ENCODE peak calls at places on chromosome X, in six cellular contexts. One of them, this sample, is unnamed.

GRCh38 chrX:75746891-75747639 is 38.0 kb downstream of the MAGEE2 start:
- DNase-seq in ascending aorta: no peak
- DNase-seq in upper lobe of left lung: peak
- DNase-seq in mammary epithelial cell: no peak
- DNase-seq in AG09309: no peak
- DNase-seq in ovary: peak
- DNase-seq in this sample: peak

GRCh38 chrX:115898382-115899001 is 272.1 kb upstream of the AGTR2 start:
- DNase-seq in ovary: peak
- DNase-seq in mammary epithelial cell: peak
- DNase-seq in ascending aorta: no peak
- DNase-seq in upper lobe of left lung: no peak
- DNase-seq in AG09309: no peak
- DNase-seq in this sample: no peak

GRCh38 chrX:52934704-52935468 is 23.4 kb downstream of the FAM156A start:
- DNase-seq in ascending aorta: peak
- DNase-seq in ovary: peak
- DNase-seq in mammary epithelial cell: peak
- DNase-seq in upper lobe of left lung: peak
- DNase-seq in AG09309: peak
- DNase-seq in this sample: peak

GRCh38 chrX:21374994-21375794 is 976 bp downstream of the CNKSR2 start:
- DNase-seq in AG09309: no peak
- DNase-seq in mammary epithelial cell: no peak
- DNase-seq in upper lobe of left lung: peak
- DNase-seq in ovary: no peak
- DNase-seq in ascending aorta: no peak
- DNase-seq in this sample: peak

GRCh38 chrX:130282151-130282550 is 13.5 kb upstream of the ZNF280C start:
- DNase-seq in AG09309: no peak
- DNase-seq in mammary epithelial cell: no peak
- DNase-seq in ovary: no peak
- DNase-seq in upper lobe of left lung: no peak
- DNase-seq in ascending aorta: no peak
- DNase-seq in this sample: no peak

GRCh38 chrX:52865328-52865980 is 2.4 kb downstream of the XAGE3 start:
- DNase-seq in upper lobe of left lung: no peak
- DNase-seq in ovary: no peak
- DNase-seq in mammary epithelial cell: no peak
- DNase-seq in AG09309: no peak
- DNase-seq in ascending aorta: no peak
- DNase-seq in this sample: no peak

GRCh38 chrX:33307954-33308353 is 96.6 kb upstream of the DMD start:
- DNase-seq in ovary: no peak
- DNase-seq in AG09309: no peak
- DNase-seq in ascending aorta: no peak
- DNase-seq in mammary epithelial cell: peak
- DNase-seq in upper lobe of left lung: no peak
- DNase-seq in this sample: no peak

GRCh38 chrX:133005038-133005437 is 46.6 kb upstream of the HS6ST2 start:
- DNase-seq in AG09309: no peak
- DNase-seq in ovary: no peak
- DNase-seq in mammary epithelial cell: peak
- DNase-seq in upper lobe of left lung: no peak
- DNase-seq in ascending aorta: no peak
- DNase-seq in this sample: peak

GRCh38 chrX:38882894-38883620 is 81.8 kb downstream of the MID1IP1 start:
- DNase-seq in upper lobe of left lung: no peak
- DNase-seq in AG09309: peak
- DNase-seq in ascending aorta: peak
- DNase-seq in ovary: no peak
- DNase-seq in mammary epithelial cell: peak
- DNase-seq in this sample: no peak

GRCh38 chrX:23871905-23872546 is 35.7 kb downstream of the APOO start:
- DNase-seq in upper lobe of left lung: no peak
- DNase-seq in AG09309: no peak
- DNase-seq in ascending aorta: no peak
- DNase-seq in mammary epithelial cell: no peak
- DNase-seq in ovary: no peak
- DNase-seq in this sample: no peak

GRCh38 chrX:135528756-135529155 is 8.3 kb downstream of the INTS6L start:
- DNase-seq in ascending aorta: no peak
- DNase-seq in upper lobe of left lung: no peak
- DNase-seq in ovary: no peak
- DNase-seq in AG09309: no peak
- DNase-seq in mammary epithelial cell: no peak
- DNase-seq in this sample: no peak

GRCh38 chrX:96140796-96141195 is 543.8 kb upstream of the DIAPH2 start:
- DNase-seq in upper lobe of left lung: no peak
- DNase-seq in ovary: no peak
- DNase-seq in mammary epithelial cell: no peak
- DNase-seq in AG09309: no peak
- DNase-seq in ascending aorta: no peak
- DNase-seq in this sample: no peak

GRCh38 chrX:10582945-10583344 is 37.4 kb downstream of the MID1 start:
- DNase-seq in mammary epithelial cell: no peak
- DNase-seq in AG09309: no peak
- DNase-seq in ovary: no peak
- DNase-seq in ascending aorta: no peak
- DNase-seq in upper lobe of left lung: no peak
- DNase-seq in this sample: no peak

GRCh38 chrX:320126-320783 is 1.7 kb upstream of the GTPBP6 start:
- DNase-seq in upper lobe of left lung: no peak
- DNase-seq in ovary: no peak
- DNase-seq in mammary epithelial cell: peak
- DNase-seq in ascending aorta: peak
- DNase-seq in AG09309: no peak
- DNase-seq in this sample: no peak

GRCh38 chrX:153417637-153418036 is 6.4 kb downstream of the ZFP92 start:
- DNase-seq in AG09309: no peak
- DNase-seq in mammary epithelial cell: no peak
- DNase-seq in ovary: no peak
- DNase-seq in upper lobe of left lung: no peak
- DNase-seq in ascending aorta: no peak
- DNase-seq in this sample: no peak

GRCh38 chrX:69748055-69748454 is 132.1 kb downstream of the EDA start:
- DNase-seq in ascending aorta: no peak
- DNase-seq in mammary epithelial cell: no peak
- DNase-seq in upper lobe of left lung: no peak
- DNase-seq in AG09309: no peak
- DNase-seq in ovary: no peak
- DNase-seq in this sample: no peak

GRCh38 chrX:136268051-136269048 is 17.1 kb upstream of the MAP7D3 start:
- DNase-seq in ascending aorta: no peak
- DNase-seq in AG09309: no peak
- DNase-seq in ovary: no peak
- DNase-seq in mammary epithelial cell: no peak
- DNase-seq in upper lobe of left lung: no peak
- DNase-seq in this sample: no peak

GRCh38 chrX:11791090-11791489 is 33.1 kb downstream of the MSL3 start:
- DNase-seq in AG09309: no peak
- DNase-seq in upper lobe of left lung: no peak
- DNase-seq in mammary epithelial cell: no peak
- DNase-seq in ascending aorta: no peak
- DNase-seq in ovary: no peak
- DNase-seq in this sample: no peak

GRCh38 chrX:106397788-106398538 is 213.8 kb upstream of the RADX start:
- DNase-seq in upper lobe of left lung: no peak
- DNase-seq in AG09309: no peak
- DNase-seq in ascending aorta: no peak
- DNase-seq in ovary: no peak
- DNase-seq in mammary epithelial cell: peak
- DNase-seq in this sample: no peak

GRCh38 chrX:132219343-132219768 is at the start of gene RAP2C:
- DNase-seq in ascending aorta: peak
- DNase-seq in upper lobe of left lung: peak
- DNase-seq in ovary: peak
- DNase-seq in mammary epithelial cell: peak
- DNase-seq in AG09309: peak
- DNase-seq in this sample: peak

GRCh38 chrX:15425024-15425423 is 40.8 kb upstream of the VEGFD start:
- DNase-seq in ovary: no peak
- DNase-seq in AG09309: no peak
- DNase-seq in mammary epithelial cell: peak
- DNase-seq in upper lobe of left lung: no peak
- DNase-seq in ascending aorta: no peak
- DNase-seq in this sample: no peak

GRCh38 chrX:19912-20571 is 261.1 kb upstream of the PLCXD1 start:
- DNase-seq in AG09309: no peak
- DNase-seq in upper lobe of left lung: no peak
- DNase-seq in ovary: no peak
- DNase-seq in ascending aorta: no peak
- DNase-seq in mammary epithelial cell: no peak
- DNase-seq in this sample: no peak

GRCh38 chrX:2705036-2705435 is 13.9 kb downstream of the CD99 start:
- DNase-seq in ovary: no peak
- DNase-seq in mammary epithelial cell: no peak
- DNase-seq in AG09309: no peak
- DNase-seq in ascending aorta: no peak
- DNase-seq in upper lobe of left lung: no peak
- DNase-seq in this sample: no peak

GRCh38 chrX:103886624-103887023 is 54.6 kb upstream of the RAB9B start:
- DNase-seq in upper lobe of left lung: no peak
- DNase-seq in mammary epithelial cell: no peak
- DNase-seq in ovary: no peak
- DNase-seq in AG09309: no peak
- DNase-seq in ascending aorta: no peak
- DNase-seq in this sample: no peak
- TF ChIP-seq CTCF in upper lobe of left lung: no peak
- TF ChIP-seq CTCF in mammary epithelial cell: no peak
- TF ChIP-seq CTCF in ovary: no peak
- TF ChIP-seq CTCF in AG09309: no peak
- TF ChIP-seq CTCF in ascending aorta: no peak
- TF ChIP-seq CTCF in this sample: no peak

DNA sequence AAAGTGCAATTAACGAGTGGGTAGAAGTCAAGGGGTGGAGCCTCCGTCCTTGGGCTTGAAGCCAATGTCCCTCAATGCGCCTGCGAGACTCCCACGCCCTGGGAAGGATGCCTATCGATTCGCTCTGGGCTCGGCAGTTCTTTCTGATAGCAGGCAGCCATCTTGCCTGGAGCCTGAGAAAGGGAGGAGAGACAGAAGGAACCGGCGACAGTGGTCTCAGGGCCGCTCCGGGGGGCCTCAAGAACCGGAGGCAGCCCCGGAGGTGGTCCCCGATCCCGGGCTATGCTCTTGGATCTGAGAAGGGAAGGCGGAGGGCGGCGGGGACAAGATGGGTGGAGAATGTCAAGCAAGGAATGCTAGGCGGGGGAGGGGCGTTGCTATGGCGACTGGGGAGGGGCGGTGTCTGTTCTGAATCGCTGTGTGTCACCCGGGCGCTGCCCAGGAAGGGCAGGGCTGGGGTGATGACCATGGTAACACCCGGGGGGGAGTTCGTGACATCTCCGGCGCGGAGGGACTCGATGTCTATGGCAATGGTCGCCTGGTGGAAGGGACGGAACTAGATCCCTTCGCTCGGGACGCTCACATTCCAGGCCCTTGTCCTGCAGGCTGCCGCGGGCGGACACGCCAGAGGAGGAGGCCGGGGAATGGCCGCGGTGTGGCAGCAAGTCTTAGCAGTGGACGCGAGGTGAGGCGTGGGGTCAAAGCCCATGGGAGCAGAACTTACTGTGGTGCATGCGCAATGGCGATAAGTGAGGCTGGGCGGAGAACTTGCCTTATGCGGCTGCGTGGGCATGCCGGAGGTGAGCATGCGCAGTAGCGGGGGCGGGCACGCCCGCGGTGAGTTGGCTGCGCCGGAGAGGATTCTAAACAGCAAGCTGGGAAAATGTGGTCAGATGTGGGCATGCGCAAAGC is at the start of gene WDR13:
- DNase-seq in mammary epithelial cell: peak
- DNase-seq in ovary: peak
- DNase-seq in upper lobe of left lung: peak
- DNase-seq in ascending aorta: peak
- DNase-seq in AG09309: peak
- DNase-seq in this sample: peak
- TF ChIP-seq CTCF in mammary epithelial cell: no peak
- TF ChIP-seq CTCF in ovary: peak
- TF ChIP-seq CTCF in upper lobe of left lung: no peak
- TF ChIP-seq CTCF in ascending aorta: no peak
- TF ChIP-seq CTCF in AG09309: no peak
- TF ChIP-seq CTCF in this sample: no peak

GRCh38 chrX:56503941-56504673 is 59.3 kb upstream of the UBQLN2 start:
- DNase-seq in ascending aorta: no peak
- DNase-seq in upper lobe of left lung: no peak
- DNase-seq in AG09309: no peak
- DNase-seq in ovary: no peak
- DNase-seq in mammary epithelial cell: peak
- DNase-seq in this sample: no peak

GRCh38 chrX:56505866-56506265 is 57.6 kb upstream of the UBQLN2 start:
- DNase-seq in upper lobe of left lung: no peak
- DNase-seq in ascending aorta: no peak
- DNase-seq in AG09309: no peak
- DNase-seq in ovary: no peak
- DNase-seq in mammary epithelial cell: peak
- DNase-seq in this sample: no peak
- TF ChIP-seq CTCF in upper lobe of left lung: no peak
- TF ChIP-seq CTCF in ascending aorta: no peak
- TF ChIP-seq CTCF in AG09309: no peak
- TF ChIP-seq CTCF in ovary: no peak
- TF ChIP-seq CTCF in mammary epithelial cell: no peak
- TF ChIP-seq CTCF in this sample: no peak

GRCh38 chrX:108019382-108019857 is 25.4 kb upstream of the VSIG1 start:
- DNase-seq in AG09309: no peak
- DNase-seq in mammary epithelial cell: no peak
- DNase-seq in upper lobe of left lung: no peak
- DNase-seq in ovary: no peak
- DNase-seq in ascending aorta: no peak
- DNase-seq in this sample: no peak

GRCh38 chrX:108025954-108026616 is 18.8 kb upstream of the VSIG1 start:
- DNase-seq in mammary epithelial cell: no peak
- DNase-seq in ovary: no peak
- DNase-seq in AG09309: no peak
- DNase-seq in ascending aorta: no peak
- DNase-seq in upper lobe of left lung: no peak
- DNase-seq in this sample: no peak

GRCh38 chrX:108022491-108023089 is 22.3 kb upstream of the VSIG1 start:
- DNase-seq in upper lobe of left lung: no peak
- DNase-seq in ascending aorta: no peak
- DNase-seq in AG09309: no peak
- DNase-seq in ovary: no peak
- DNase-seq in mammary epithelial cell: peak
- DNase-seq in this sample: no peak

GRCh38 chrX:108018659-108019381 is 26.0 kb upstream of the VSIG1 start:
- DNase-seq in upper lobe of left lung: no peak
- DNase-seq in ovary: no peak
- DNase-seq in ascending aorta: no peak
- DNase-seq in mammary epithelial cell: peak
- DNase-seq in AG09309: no peak
- DNase-seq in this sample: no peak

DNA sequence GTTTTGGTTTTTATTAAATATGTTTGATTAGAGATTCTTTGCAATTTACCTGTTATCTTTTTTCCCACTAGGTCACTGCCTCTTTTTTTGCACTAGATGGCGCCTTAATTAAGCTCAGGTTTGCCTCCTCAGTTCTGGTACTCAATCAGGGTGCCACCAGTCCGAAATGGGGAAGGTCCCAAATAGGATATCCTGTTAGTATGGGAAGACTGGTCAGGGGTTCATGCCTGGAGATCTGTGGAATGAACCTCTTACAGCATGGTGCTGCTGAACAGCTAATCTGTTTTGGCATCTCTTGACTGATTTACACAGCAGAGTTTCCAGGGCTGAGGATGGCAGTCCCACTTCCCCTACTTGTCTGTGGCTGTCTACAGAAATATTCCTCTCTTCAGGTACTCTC is 24.2 kb upstream of the VSIG1 start:
- DNase-seq in upper lobe of left lung: no peak
- DNase-seq in mammary epithelial cell: peak
- DNase-seq in ascending aorta: no peak
- DNase-seq in ovary: no peak
- DNase-seq in AG09309: no peak
- DNase-seq in this sample: no peak
- TF ChIP-seq CTCF in upper lobe of left lung: no peak
- TF ChIP-seq CTCF in mammary epithelial cell: peak
- TF ChIP-seq CTCF in ascending aorta: no peak
- TF ChIP-seq CTCF in ovary: no peak
- TF ChIP-seq CTCF in AG09309: peak
- TF ChIP-seq CTCF in this sample: peak

This sample was measured in progenitor cell of endocrine pancreas.